ENCODE peak calls at places on chromosomes 6 and 20, in four cellular contexts. S, L, Z and V are unnamed samples.

GRCh38 chr6:22470454-22471368 is 98.7 kb upstream of the HDGFL1 start:
- DNase-seq in L (no peak), S (peak), Z (no peak), V (peak)

GRCh38 chr20:52493177-52493711 is 301.7 kb upstream of the ZFP64 start:
- DNase-seq in Z (no peak), S (peak), L (no peak), V (no peak)

GRCh38 chr6:154921482-154921881 is 73.6 kb upstream of the TIAM2 start:
- DNase-seq in L (no peak), S (no peak), Z (no peak), V (no peak)

GRCh38 chr6:149935246-149935645 is 6.6 kb upstream of the ULBP2 start:
- DNase-seq in Z (no peak), L (no peak), S (no peak), V (no peak)

GRCh38 chr6:13273931-13274706 is 54.2 kb downstream of the TBC1D7 start:
- DNase-seq in Z (peak), L (peak), S (no peak), V (no peak)

GRCh38 chr6:37550436-37550835 is 50.7 kb upstream of the CCDC167 start:
- DNase-seq in Z (no peak), L (no peak), S (no peak), V (no peak)

GRCh38 chr20:47304287-47304686 is 52.2 kb downstream of the ZMYND8 start:
- DNase-seq in S (no peak), Z (peak), L (no peak), V (no peak)

GRCh38 chr20:16095241-16095640 is 478.0 kb downstream of the KIF16B start:
- DNase-seq in Z (no peak), L (no peak), S (no peak), V (no peak)

GRCh38 chr6:122702846-122703245 is 76.7 kb upstream of the FABP7 start:
- DNase-seq in Z (no peak), S (no peak), L (no peak), V (no peak)

GRCh38 chr20:1945134-1945618 is 48.7 kb downstream of the PDYN start:
- DNase-seq in L (no peak), Z (peak), S (no peak), V (no peak)

GRCh38 chr20:62603021-62603906 is 39.0 kb upstream of the SLCO4A1 start:
- DNase-seq in Z (no peak), L (no peak), S (no peak), V (no peak)

GRCh38 chr20:62040381-62040922 is 25.2 kb downstream of the TAF4 start:
- DNase-seq in S (no peak), L (no peak), Z (no peak), V (no peak)

GRCh38 chr20:58453391-58453790 is 61.8 kb downstream of the APCDD1L start:
- DNase-seq in L (no peak), S (no peak), Z (no peak), V (no peak)

GRCh38 chr20:9989066-9989724 is 45.6 kb upstream of the ANKEF1 start:
- DNase-seq in Z (no peak), S (no peak), L (no peak), V (no peak)

GRCh38 chr20:9884061-9884460 is 45.2 kb upstream of the PAK5 start:
- DNase-seq in Z (no peak), S (peak), L (no peak), V (no peak)

GRCh38 chr6:119273799-119274595 is 75.6 kb downstream of the MAN1A1 start:
- DNase-seq in Z (no peak), L (no peak), S (no peak), V (no peak)

GRCh38 chr20:41573955-41574354 is 44.2 kb downstream of the CHD6 start:
- DNase-seq in L (no peak), S (peak), Z (no peak), V (no peak)

GRCh38 chr20:38435555-38435939 is 419 bp upstream of the SNHG17 start:
- DNase-seq in Z (no peak), S (no peak), L (no peak), V (no peak)

GRCh38 chr6:162856885-162857284 is 129.1 kb downstream of the PACRG start:
- DNase-seq in S (peak), L (no peak), Z (no peak), V (no peak)

GRCh38 chr20:36493013-36493800 is 48.1 kb upstream of the MYL9 start:
- DNase-seq in S (no peak), L (no peak), Z (no peak), V (no peak)

GRCh38 chr6:129890164-129890563 is 29.0 kb upstream of the TMEM244 start:
- DNase-seq in Z (no peak), S (no peak), L (no peak), V (no peak)

GRCh38 chr6:28211840-28212509 is 13.1 kb upstream of the ZSCAN9 start:
- DNase-seq in Z (no peak), L (no peak), S (peak), V (no peak)

GRCh38 chr6:145318952-145319351 is 416.4 kb downstream of the EPM2A start:
- DNase-seq in L (no peak), S (no peak), Z (no peak), V (no peak)

GRCh38 chr6:137799950-137800568 is 67.0 kb upstream of the TNFAIP3 start:
- DNase-seq in Z (no peak), L (no peak), S (peak), V (no peak)

GRCh38 chr6:90397929-90398674 is 101.5 kb upstream of the BACH2 start:
- DNase-seq in Z (no peak), L (no peak), S (no peak), V (no peak)

GRCh38 chr20:16014436-16014835 is 558.8 kb downstream of the KIF16B start:
- DNase-seq in S (no peak), Z (no peak), L (no peak), V (no peak)

GRCh38 chr20:32152421-32153155 is 43.1 kb downstream of the TM9SF4 start:
- DNase-seq in L (no peak), S (no peak), Z (peak), V (no peak)

GRCh38 chr20:11266571-11266970 is 592.8 kb upstream of the JAG1 start:
- DNase-seq in Z (no peak), L (no peak), S (no peak), V (no peak)

GRCh38 chr6:34237722-34238506 is 1.2 kb downstream of the HMGA1 start:
- DNase-seq in Z (peak), L (peak), S (peak), V (no peak)

GRCh38 chr6:142323377-142323776 is 21.6 kb downstream of the ADGRG6 start:
- DNase-seq in Z (no peak), S (no peak), L (no peak), V (no peak)

GRCh38 chr6:131023834-131024504 is 39.1 kb downstream of the EPB41L2 start:
- DNase-seq in S (no peak), Z (no peak), L (no peak), V (no peak)

GRCh38 chr6:107690864-107691661 is 133.1 kb downstream of the SCML4 start:
- DNase-seq in L (no peak), Z (no peak), S (no peak), V (no peak)

GRCh38 chr20:35311409-35311808 is 19.2 kb upstream of the FAM83C start:
- DNase-seq in Z (no peak), S (no peak), L (no peak), V (no peak)

GRCh38 chr20:15342987-15343639 is 1005.7 kb upstream of the FLRT3 start:
- DNase-seq in S (no peak), Z (no peak), L (no peak), V (no peak)

GRCh38 chr6:46453221-46453620 is 38.0 kb downstream of the RCAN2 start:
- DNase-seq in S (no peak), Z (no peak), L (no peak), V (no peak)

GRCh38 chr6:4805553-4806307 is 29.5 kb downstream of the CDYL start:
- DNase-seq in L (no peak), S (peak), Z (no peak), V (no peak)

GRCh38 chr20:58714340-58714922 is 21.8 kb downstream of the NPEPL1 start:
- DNase-seq in Z (peak), L (no peak), S (no peak), V (no peak)

GRCh38 chr6:89007209-89008001 is 44.0 kb upstream of the RNGTT start:
- DNase-seq in Z (no peak), S (no peak), L (no peak), V (no peak)